ENCODE peak calls at places on chromosome 12, in seven cellular contexts. P is omental fat pad; Q is AG04450; J is stimulated activated CD4-positive, alpha-beta T cell treated with anti-CD3 and anti-CD28 coated beads, Interleukin-4, amount 100 ng/mL, for 1 hour; H is stimulated activated CD8-positive, alpha-beta memory T cell treated with anti-CD3 and anti-CD28 coated beads, Interleukin-7, amount 100 ng/mL, for 1 hour; Z is naive thymus-derived CD8-positive, alpha-beta T cell; F is COR-L47. Y is an unnamed sample.

GRCh38 chr12:6208140-6208539 is 7.9 kb downstream of the CD9 start:
- DNase-seq in H (no peak), Z (no peak), Q (no peak), J (no peak), F (no peak), P (no peak), Y (no peak)

GRCh38 chr12:108337235-108338223 is 1.6 kb downstream of the CMKLR1 start:
- DNase-seq in P (no peak), F (no peak), J (no peak), Z (no peak), H (no peak), Q (no peak), Y (peak; percentile 62)

GRCh38 chr12:112097641-112098040 is 10.9 kb downstream of the NAA25 start:
- DNase-seq in Z (no peak), H (no peak), F (no peak), Q (no peak), J (no peak), P (no peak), Y (no peak)

GRCh38 chr12:96493101-96493500 is 3.7 kb downstream of the CFAP54 start:
- DNase-seq in H (no peak), Q (no peak), Z (no peak), P (no peak), J (no peak), F (no peak), Y (no peak)

GRCh38 chr12:25682421-25682820 is 129.3 kb upstream of the LMNTD1 start:
- DNase-seq in F (no peak), Q (no peak), J (no peak), Z (no peak), H (no peak), P (no peak), Y (no peak)

GRCh38 chr12:27185234-27186045 is 58.6 kb upstream of the STK38L start:
- DNase-seq in P (no peak), Q (no peak), F (no peak), J (no peak), H (no peak), Z (no peak), Y (peak; percentile 88)

GRCh38 chr12:89825591-89826449 is 117.2 kb upstream of the ATP2B1 start:
- DNase-seq in F (no peak), Z (no peak), H (no peak), Q (no peak), P (no peak), J (no peak), Y (peak; percentile 33)

GRCh38 chr12:116910645-116911449 is at the start of gene FBXW8:
- DNase-seq in Q (peak; percentile 15), P (peak; percentile 40), H (peak; percentile 41), Z (peak; percentile 67), J (peak; percentile 64), F (peak; percentile 67), Y (peak; percentile 90)

GRCh38 chr12:57754411-57755193 is at the start of gene MARCHF9:
- DNase-seq in J (peak; percentile 83), Q (no peak), H (peak; percentile 55), F (peak; percentile 91), P (no peak), Z (peak; percentile 85), Y (peak; percentile 75)

GRCh38 chr12:40137252-40137651 is 31.4 kb upstream of the SLC2A13 start:
- DNase-seq in P (no peak), F (no peak), J (no peak), Z (no peak), Q (no peak), H (no peak), Y (peak; percentile 24)

GRCh38 chr12:70646850-70647249 is 9.6 kb upstream of the PTPRB start:
- DNase-seq in Z (no peak), F (no peak), Q (no peak), P (no peak), J (no peak), H (no peak), Y (peak; percentile 59)

GRCh38 chr12:124747426-124748161 is 116.1 kb downstream of the SCARB1 start:
- DNase-seq in J (no peak), F (no peak), Z (no peak), P (no peak), H (no peak), Q (no peak), Y (peak; percentile 88)

GRCh38 chr12:64912501-64912900 is 88.1 kb downstream of the TBC1D30 start:
- DNase-seq in J (no peak), H (no peak), Z (no peak), Q (no peak), P (no peak), F (no peak), Y (peak; percentile 56)

GRCh38 chr12:42196728-42197603 is 41.1 kb downstream of the YAF2 start:
- DNase-seq in H (no peak), F (no peak), Q (no peak), P (no peak), J (no peak), Z (no peak), Y (no peak)

GRCh38 chr12:47385587-47385986 is 305.8 kb upstream of the AMIGO2 start:
- DNase-seq in Q (no peak), Z (no peak), F (no peak), P (no peak), J (no peak), H (no peak), Y (no peak)

GRCh38 chr12:51971679-51972423 is 20.4 kb downstream of the ACVR1B start:
- DNase-seq in J (no peak), F (no peak), Z (no peak), Q (no peak), H (no peak), P (no peak), Y (no peak)

GRCh38 chr12:75735853-75736252 is 224.4 kb upstream of the KRR1 start:
- DNase-seq in F (no peak), P (no peak), Q (no peak), H (no peak), Z (no peak), J (no peak), Y (no peak)

GRCh38 chr12:108594-108993 is 42.0 kb downstream of the IQSEC3 start:
- DNase-seq in Z (no peak), Q (no peak), H (no peak), J (no peak), P (no peak), F (peak; percentile 57), Y (peak; percentile 40)

GRCh38 chr12:22935090-22935489 is 310.1 kb downstream of the ETNK1 start:
- DNase-seq in Z (no peak), H (no peak), Q (no peak), P (no peak), J (no peak), F (no peak), Y (no peak)

GRCh38 chr12:104421343-104421742 is 35.4 kb upstream of the CHST11 start:
- DNase-seq in Q (no peak), Z (no peak), P (no peak), H (no peak), F (no peak), J (no peak), Y (no peak)

GRCh38 chr12:116571089-116571488 is 11.9 kb downstream of the MAP1LC3B2 start:
- DNase-seq in J (no peak), Z (no peak), P (no peak), Q (no peak), F (no peak), H (no peak), Y (no peak)

GRCh38 chr12:9660046-9660445 is 9.5 kb upstream of the CLEC2D start:
- DNase-seq in H (no peak), Q (no peak), J (no peak), Z (no peak), P (no peak), F (no peak), Y (no peak)

GRCh38 chr12:124740691-124741137 is 123.0 kb downstream of the SCARB1 start:
- DNase-seq in Q (no peak), P (no peak), F (no peak), Z (no peak), J (peak; percentile 26), H (no peak), Y (peak; percentile 73)

Y was measured in Daoy.